ENCODE peak calls at places on chromosomes 4 and X, in four cellular contexts. K, V, B and X are unnamed samples.

GRCh38 chrX:19897087-19897486 is 9.7 kb upstream of the SH3KBP1 start:
- DNase-seq in K (no peak), V (no peak), B (no peak), X (no peak)

GRCh38 chr4:119939066-119939995 is 127.3 kb downstream of the MAD2L1 start:
- DNase-seq in B (no peak), K (no peak), V (no peak), X (no peak)

GRCh38 chr4:37389967-37390580 is 145.5 kb downstream of the NWD2 start:
- DNase-seq in B (peak; percentile 59), K (peak; percentile 16), V (no peak), X (peak; percentile 16)

GRCh38 chr4:129641179-129641578 is 545.2 kb downstream of the C4orf33 start:
- DNase-seq in V (peak; percentile 23), B (peak; percentile 30), K (peak; percentile 13), X (peak; percentile 72)

GRCh38 chr4:24768006-24768405 is 27.4 kb upstream of the SOD3 start:
- DNase-seq in K (no peak), V (no peak), B (no peak), X (no peak)

GRCh38 chr4:84389406-84389805 is 109.7 kb downstream of the NKX6-1 start:
- DNase-seq in K (no peak), V (no peak), B (no peak), X (no peak)

GRCh38 chr4:84258905-84259830 is 239.9 kb downstream of the NKX6-1 start:
- DNase-seq in V (no peak), K (no peak), B (peak; percentile 26), X (no peak)

GRCh38 chr4:20916106-20916505 is 215.8 kb downstream of the PACRGL start:
- DNase-seq in V (no peak), B (no peak), K (no peak), X (no peak)

GRCh38 chr4:74675673-74676279 is 118.5 kb downstream of the BTC start:
- DNase-seq in K (peak; percentile 10), B (peak; percentile 75), V (no peak), X (no peak)

GRCh38 chr4:153223935-153224334 is 19.7 kb downstream of the TRIM2 start:
- DNase-seq in K (no peak), V (no peak), B (no peak), X (no peak)

GRCh38 chr4:156969136-156969535 is 2.5 kb downstream of the PDGFC start:
- DNase-seq in V (no peak), K (no peak), B (no peak), X (no peak)

GRCh38 chr4:150090836-150091235 is 12.6 kb downstream of the DCLK2 start:
- DNase-seq in K (no peak), B (no peak), V (no peak), X (no peak)

GRCh38 chr4:158808399-158808798 is 39.6 kb downstream of the FNIP2 start:
- DNase-seq in B (no peak), K (no peak), V (no peak), X (no peak)

GRCh38 chr4:170589597-170590191 is 499.9 kb upstream of the AADAT start:
- DNase-seq in V (no peak), B (no peak), K (peak; percentile 41), X (no peak)

GRCh38 chr4:162457071-162457865 is 293.5 kb upstream of the FSTL5 start:
- DNase-seq in K (no peak), B (no peak), V (no peak), X (no peak)

GRCh38 chrX:13750204-13750603 is 15.7 kb downstream of the OFD1 start:
- DNase-seq in V (no peak), B (peak; percentile 51), K (peak; percentile 36), X (no peak)

GRCh38 chr4:4329496-4329895 is 39.4 kb downstream of the ZBTB49 start:
- DNase-seq in B (no peak), V (no peak), K (no peak), X (no peak)

GRCh38 chrX:77160301-77160700 is 286.9 kb upstream of the FGF16 start:
- DNase-seq in K (no peak), B (peak; percentile 5), V (peak; percentile 7), X (peak; percentile 56)

GRCh38 chrX:131588995-131589394 is 45.1 kb downstream of the OR13H1 start:
- DNase-seq in V (no peak), B (no peak), K (no peak), X (no peak)

GRCh38 chr4:87497141-87497540 is 32.0 kb downstream of the SPARCL1 start:
- DNase-seq in K (no peak), V (no peak), B (peak; percentile 45), X (peak; percentile 58)

GRCh38 chr4:88353324-88353723 is 25.3 kb upstream of the HERC6 start:
- DNase-seq in V (no peak), B (no peak), K (no peak), X (no peak)

GRCh38 chr4:180866933-180867643 is 1376.1 kb upstream of the TENM3 start:
- DNase-seq in B (no peak), V (no peak), K (no peak), X (no peak)

GRCh38 chr4:17010426-17011087 is 112.1 kb upstream of the LDB2 start:
- DNase-seq in B (no peak), V (no peak), K (no peak), X (no peak)

GRCh38 chr4:122874194-122874593 is 47.6 kb downstream of the FGF2 start:
- DNase-seq in K (no peak), B (peak; percentile 17), V (no peak), X (no peak)

DNA sequence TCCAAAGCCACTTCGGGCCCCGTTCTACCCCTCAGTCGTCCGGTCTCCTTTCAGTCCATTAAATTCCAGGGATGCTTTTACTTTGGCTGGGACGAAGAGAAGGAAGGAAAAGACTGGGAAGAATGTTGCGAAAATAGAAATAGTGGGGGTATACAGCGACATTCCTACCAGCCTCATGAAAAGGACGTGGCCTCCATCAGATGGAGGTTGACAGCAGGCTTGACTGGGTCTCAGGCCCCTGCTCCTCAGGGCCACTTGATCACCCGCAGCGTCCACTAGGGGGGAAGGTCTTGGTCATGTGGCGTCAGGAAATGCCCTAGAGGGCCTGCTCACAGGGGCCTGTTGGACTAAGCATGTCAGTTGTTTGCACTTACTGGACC is 671 bp upstream of the ANKRD50 start:
- DNase-seq in V (peak; percentile 33), K (peak; percentile 76), B (peak; percentile 93), X (peak; percentile 61)
- TF ChIP-seq TEAD4 in V (peak; percentile 83), K (peak; percentile 6), B (no peak), X (peak; percentile 13)

GRCh38 chr4:41530741-41531140 is 7.2 kb upstream of the LIMCH1 start:
- DNase-seq in K (no peak), B (no peak), V (no peak), X (no peak)
- TF ChIP-seq TEAD4 in K (no peak), B (no peak), V (no peak), X (no peak)

GRCh38 chrX:103153661-103154060 is 60.7 kb upstream of the NXF3 start:
- DNase-seq in K (no peak), V (no peak), B (no peak), X (no peak)

GRCh38 chrX:103158317-103158621 is 56.6 kb upstream of the BEX4 start:
- DNase-seq in B (no peak), K (no peak), V (no peak), X (no peak)

GRCh38 chrX:103155201-103155600 is 59.7 kb upstream of the BEX4 start:
- DNase-seq in V (no peak), K (no peak), B (no peak), X (no peak)

GRCh38 chrX:103151799-103152198 is 58.9 kb upstream of the NXF3 start:
- DNase-seq in K (no peak), B (no peak), V (no peak), X (no peak)

GRCh38 chrX:103157511-103158316 is 57.2 kb upstream of the BEX4 start:
- DNase-seq in V (no peak), B (peak; percentile 60), K (peak; percentile 46), X (no peak)
- TF ChIP-seq TEAD4 in V (no peak), B (no peak), K (no peak), X (no peak)

DNA sequence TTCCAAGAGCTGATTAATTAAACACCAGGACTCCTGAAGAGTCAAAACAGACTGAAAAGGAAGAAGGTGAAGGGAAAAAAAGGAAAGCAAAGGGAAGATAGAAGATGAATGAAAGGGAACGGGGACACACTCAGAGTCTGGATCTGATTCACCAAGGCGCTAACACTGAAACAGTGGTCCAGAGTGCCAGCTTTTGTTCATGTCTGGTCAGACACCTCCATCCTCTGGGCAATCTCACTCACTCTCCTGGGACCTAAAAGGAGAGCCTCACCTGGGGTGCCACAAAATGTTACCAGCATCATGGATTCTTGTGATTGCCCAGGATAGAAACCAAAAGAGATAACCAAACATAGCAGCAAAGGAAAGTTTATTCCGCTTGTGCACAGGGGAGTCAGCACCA is 120.3 kb upstream of the AFF2 start:
- DNase-seq in V (no peak), B (no peak), K (no peak), X (no peak)
- TF ChIP-seq TEAD4 in V (no peak), B (no peak), K (no peak), X (no peak)

DNA sequence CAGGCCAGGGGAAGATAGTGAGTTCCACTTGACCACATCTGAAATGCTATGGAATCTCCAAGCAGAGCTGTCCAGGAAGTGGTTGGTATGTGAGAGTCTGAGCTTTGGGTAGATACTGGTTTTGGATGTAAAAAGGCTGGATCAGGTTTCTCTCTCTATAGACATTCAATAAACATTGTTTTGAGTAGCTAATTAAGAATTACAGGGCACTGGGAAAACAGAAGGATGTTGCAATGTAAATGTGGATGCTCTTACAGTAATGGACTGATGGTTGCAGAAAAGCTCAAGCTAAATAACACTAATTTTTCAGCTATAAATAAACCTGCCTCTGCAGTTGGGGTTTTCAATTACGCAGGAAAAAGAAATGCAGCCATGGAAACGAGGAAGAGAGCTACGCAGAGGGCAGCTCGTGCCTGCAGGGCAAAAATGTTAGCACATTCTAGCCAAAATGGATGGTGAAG is 13.4 kb upstream of the CHRNA9 start:
- DNase-seq in B (no peak), V (no peak), K (no peak), X (no peak)
- TF ChIP-seq TEAD4 in B (no peak), V (no peak), K (no peak), X (no peak)